ENCODE peak calls at places on chromosome 12, in four cellular contexts. One of them, this sample, is unnamed.

GRCh38 chr12:102622618-102623017 is 142.3 kb upstream of the IGF1 start:
- DNase-seq in CD8-positive, alpha-beta memory T cell: no peak
- DNase-seq in colonic mucosa: no peak
- DNase-seq in effector memory CD4-positive, alpha-beta T cell: no peak
- DNase-seq in this sample: no peak

GRCh38 chr12:103623716-103624115 is 36.6 kb downstream of the STAB2 start:
- DNase-seq in CD8-positive, alpha-beta memory T cell: no peak
- DNase-seq in colonic mucosa: no peak
- DNase-seq in effector memory CD4-positive, alpha-beta T cell: no peak
- DNase-seq in this sample: no peak

GRCh38 chr12:132162508-132163031 is 18.3 kb downstream of the NOC4L start:
- DNase-seq in CD8-positive, alpha-beta memory T cell: peak
- DNase-seq in colonic mucosa: no peak
- DNase-seq in effector memory CD4-positive, alpha-beta T cell: no peak
- DNase-seq in this sample: no peak

GRCh38 chr12:106709068-106709511 is 65.4 kb upstream of the RIC8B start:
- DNase-seq in CD8-positive, alpha-beta memory T cell: no peak
- DNase-seq in colonic mucosa: no peak
- DNase-seq in effector memory CD4-positive, alpha-beta T cell: no peak
- DNase-seq in this sample: no peak

GRCh38 chr12:119014368-119014767 is 33.0 kb downstream of the SRRM4 start:
- DNase-seq in CD8-positive, alpha-beta memory T cell: no peak
- DNase-seq in colonic mucosa: no peak
- DNase-seq in effector memory CD4-positive, alpha-beta T cell: no peak
- DNase-seq in this sample: no peak

GRCh38 chr12:32107376-32108267 is 975 bp downstream of the BICD1 start:
- DNase-seq in CD8-positive, alpha-beta memory T cell: no peak
- DNase-seq in colonic mucosa: peak
- DNase-seq in effector memory CD4-positive, alpha-beta T cell: no peak
- DNase-seq in this sample: peak

GRCh38 chr12:100422646-100423045 is 51.0 kb upstream of the NR1H4 start:
- DNase-seq in CD8-positive, alpha-beta memory T cell: no peak
- DNase-seq in colonic mucosa: no peak
- DNase-seq in effector memory CD4-positive, alpha-beta T cell: no peak
- DNase-seq in this sample: no peak

GRCh38 chr12:52156757-52157565 is 34.9 kb downstream of the KRT80 start:
- DNase-seq in CD8-positive, alpha-beta memory T cell: peak
- DNase-seq in colonic mucosa: peak
- DNase-seq in effector memory CD4-positive, alpha-beta T cell: peak
- DNase-seq in this sample: peak

GRCh38 chr12:4506870-4507269 is 31.8 kb upstream of the RAD51AP1 start:
- DNase-seq in CD8-positive, alpha-beta memory T cell: no peak
- DNase-seq in colonic mucosa: no peak
- DNase-seq in effector memory CD4-positive, alpha-beta T cell: no peak
- DNase-seq in this sample: peak

GRCh38 chr12:94674835-94675234 is 24.5 kb upstream of the TMCC3 start:
- DNase-seq in CD8-positive, alpha-beta memory T cell: no peak
- DNase-seq in colonic mucosa: no peak
- DNase-seq in effector memory CD4-positive, alpha-beta T cell: no peak
- DNase-seq in this sample: no peak

GRCh38 chr12:99706736-99707473 is 59.4 kb downstream of the GARIN6 start:
- DNase-seq in CD8-positive, alpha-beta memory T cell: no peak
- DNase-seq in colonic mucosa: no peak
- DNase-seq in effector memory CD4-positive, alpha-beta T cell: no peak
- DNase-seq in this sample: peak

GRCh38 chr12:121806556-121807308 is 2.9 kb downstream of the SETD1B start:
- DNase-seq in CD8-positive, alpha-beta memory T cell: no peak
- DNase-seq in colonic mucosa: no peak
- DNase-seq in effector memory CD4-positive, alpha-beta T cell: no peak
- DNase-seq in this sample: no peak

GRCh38 chr12:39866135-39866534 is 239.7 kb downstream of the SLC2A13 start:
- DNase-seq in CD8-positive, alpha-beta memory T cell: no peak
- DNase-seq in colonic mucosa: no peak
- DNase-seq in effector memory CD4-positive, alpha-beta T cell: no peak
- DNase-seq in this sample: no peak

GRCh38 chr12:101490286-101490920 is 15.3 kb downstream of the SPIC start:
- DNase-seq in CD8-positive, alpha-beta memory T cell: no peak
- DNase-seq in colonic mucosa: peak
- DNase-seq in effector memory CD4-positive, alpha-beta T cell: no peak
- DNase-seq in this sample: no peak

GRCh38 chr12:76226956-76227355 is 121.3 kb downstream of the BBS10 start:
- DNase-seq in CD8-positive, alpha-beta memory T cell: no peak
- DNase-seq in colonic mucosa: no peak
- DNase-seq in effector memory CD4-positive, alpha-beta T cell: no peak
- DNase-seq in this sample: no peak

GRCh38 chr12:110349521-110350151 is 53.9 kb downstream of the ANAPC7 start:
- DNase-seq in CD8-positive, alpha-beta memory T cell: no peak
- DNase-seq in colonic mucosa: no peak
- DNase-seq in effector memory CD4-positive, alpha-beta T cell: no peak
- DNase-seq in this sample: no peak

GRCh38 chr12:105672576-105672975 is 342.1 kb downstream of the C12orf75 start:
- DNase-seq in CD8-positive, alpha-beta memory T cell: no peak
- DNase-seq in colonic mucosa: peak
- DNase-seq in effector memory CD4-positive, alpha-beta T cell: no peak
- DNase-seq in this sample: no peak

GRCh38 chr12:41096797-41097196 is 91.3 kb upstream of the PDZRN4 start:
- DNase-seq in CD8-positive, alpha-beta memory T cell: no peak
- DNase-seq in colonic mucosa: no peak
- DNase-seq in effector memory CD4-positive, alpha-beta T cell: no peak
- DNase-seq in this sample: no peak

GRCh38 chr12:109553471-109553870 is 19.8 kb downstream of the MMAB start:
- DNase-seq in CD8-positive, alpha-beta memory T cell: no peak
- DNase-seq in colonic mucosa: no peak
- DNase-seq in effector memory CD4-positive, alpha-beta T cell: no peak
- DNase-seq in this sample: no peak

GRCh38 chr12:122064780-122065588 is 13.6 kb upstream of the MLXIP start:
- DNase-seq in CD8-positive, alpha-beta memory T cell: no peak
- DNase-seq in colonic mucosa: peak
- DNase-seq in effector memory CD4-positive, alpha-beta T cell: no peak
- DNase-seq in this sample: no peak

GRCh38 chr12:96399081-96399918 is 939 bp downstream of the CDK17 start:
- DNase-seq in CD8-positive, alpha-beta memory T cell: peak
- DNase-seq in colonic mucosa: peak
- DNase-seq in effector memory CD4-positive, alpha-beta T cell: peak
- DNase-seq in this sample: peak

GRCh38 chr12:122028601-122029560 is 7.2 kb downstream of the BCL7A start:
- DNase-seq in CD8-positive, alpha-beta memory T cell: peak
- DNase-seq in colonic mucosa: no peak
- DNase-seq in effector memory CD4-positive, alpha-beta T cell: no peak
- DNase-seq in this sample: peak

GRCh38 chr12:50541139-50541538 is 36.4 kb downstream of the DIP2B start:
- DNase-seq in CD8-positive, alpha-beta memory T cell: no peak
- DNase-seq in colonic mucosa: no peak
- DNase-seq in effector memory CD4-positive, alpha-beta T cell: no peak
- DNase-seq in this sample: no peak

GRCh38 chr12:50533971-50534370 is 29.2 kb downstream of the DIP2B start:
- DNase-seq in CD8-positive, alpha-beta memory T cell: no peak
- DNase-seq in colonic mucosa: no peak
- DNase-seq in effector memory CD4-positive, alpha-beta T cell: no peak
- DNase-seq in this sample: no peak

GRCh38 chr12:50536831-50537537 is 32.2 kb downstream of the DIP2B start:
- DNase-seq in CD8-positive, alpha-beta memory T cell: no peak
- DNase-seq in colonic mucosa: no peak
- DNase-seq in effector memory CD4-positive, alpha-beta T cell: no peak
- DNase-seq in this sample: no peak

GRCh38 chr12:50537538-50537919 is 32.7 kb downstream of the DIP2B start:
- DNase-seq in CD8-positive, alpha-beta memory T cell: no peak
- DNase-seq in colonic mucosa: no peak
- DNase-seq in effector memory CD4-positive, alpha-beta T cell: no peak
- DNase-seq in this sample: no peak

GRCh38 chr12:50538178-50538577 is 33.4 kb downstream of the DIP2B start:
- DNase-seq in CD8-positive, alpha-beta memory T cell: no peak
- DNase-seq in colonic mucosa: no peak
- DNase-seq in effector memory CD4-positive, alpha-beta T cell: no peak
- DNase-seq in this sample: no peak
- H3K27ac ChIP-seq in CD8-positive, alpha-beta memory T cell: no peak
- H3K27ac ChIP-seq in colonic mucosa: peak
- H3K27ac ChIP-seq in effector memory CD4-positive, alpha-beta T cell: no peak
- H3K27ac ChIP-seq in this sample: no peak

GRCh38 chr12:9961106-9961505 is 10.1 kb upstream of the CLEC12A start:
- DNase-seq in CD8-positive, alpha-beta memory T cell: no peak
- DNase-seq in colonic mucosa: no peak
- DNase-seq in effector memory CD4-positive, alpha-beta T cell: no peak
- DNase-seq in this sample: no peak
- H3K27ac ChIP-seq in CD8-positive, alpha-beta memory T cell: no peak
- H3K27ac ChIP-seq in colonic mucosa: no peak
- H3K27ac ChIP-seq in effector memory CD4-positive, alpha-beta T cell: no peak
- H3K27ac ChIP-seq in this sample: no peak

GRCh38 chr12:70351076-70351475 is 15.0 kb upstream of the KCNMB4 start:
- DNase-seq in CD8-positive, alpha-beta memory T cell: no peak
- DNase-seq in colonic mucosa: no peak
- DNase-seq in effector memory CD4-positive, alpha-beta T cell: no peak
- DNase-seq in this sample: no peak
- H3K27ac ChIP-seq in CD8-positive, alpha-beta memory T cell: no peak
- H3K27ac ChIP-seq in colonic mucosa: no peak
- H3K27ac ChIP-seq in effector memory CD4-positive, alpha-beta T cell: no peak
- H3K27ac ChIP-seq in this sample: no peak

GRCh38 chr12:3380200-3381020 is 110.6 kb upstream of the PRMT8 start:
- DNase-seq in CD8-positive, alpha-beta memory T cell: no peak
- DNase-seq in colonic mucosa: no peak
- DNase-seq in effector memory CD4-positive, alpha-beta T cell: no peak
- DNase-seq in this sample: no peak
- H3K27ac ChIP-seq in CD8-positive, alpha-beta memory T cell: no peak
- H3K27ac ChIP-seq in colonic mucosa: no peak
- H3K27ac ChIP-seq in effector memory CD4-positive, alpha-beta T cell: no peak
- H3K27ac ChIP-seq in this sample: no peak

DNA sequence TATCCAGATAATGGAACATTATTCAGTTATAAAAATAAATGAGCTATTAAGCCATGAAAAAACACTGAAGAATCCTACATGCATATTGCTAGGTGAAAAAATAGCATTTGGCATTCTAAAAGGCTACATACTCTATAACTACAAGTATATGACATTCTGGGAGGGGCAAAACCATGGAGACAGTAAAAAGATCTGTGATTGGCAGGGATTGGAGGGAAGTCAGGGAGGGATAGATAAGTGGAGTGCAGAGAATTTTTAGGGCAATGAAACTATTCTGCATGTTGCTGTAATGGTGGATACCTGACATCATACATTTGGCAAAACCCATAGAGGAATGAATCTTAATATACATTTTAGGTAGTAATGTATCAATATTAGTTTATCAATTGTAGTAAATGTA is 63.1 kb upstream of the SLC38A2 start:
- DNase-seq in CD8-positive, alpha-beta memory T cell: no peak
- DNase-seq in colonic mucosa: no peak
- DNase-seq in effector memory CD4-positive, alpha-beta T cell: no peak
- DNase-seq in this sample: no peak
- H3K27ac ChIP-seq in CD8-positive, alpha-beta memory T cell: no peak
- H3K27ac ChIP-seq in colonic mucosa: no peak
- H3K27ac ChIP-seq in effector memory CD4-positive, alpha-beta T cell: no peak
- H3K27ac ChIP-seq in this sample: no peak

GRCh38 chr12:92404259-92404894 is 258.7 kb upstream of the BTG1 start:
- DNase-seq in CD8-positive, alpha-beta memory T cell: no peak
- DNase-seq in colonic mucosa: no peak
- DNase-seq in effector memory CD4-positive, alpha-beta T cell: no peak
- DNase-seq in this sample: no peak
- H3K27ac ChIP-seq in CD8-positive, alpha-beta memory T cell: peak
- H3K27ac ChIP-seq in colonic mucosa: no peak
- H3K27ac ChIP-seq in effector memory CD4-positive, alpha-beta T cell: peak
- H3K27ac ChIP-seq in this sample: no peak

DNA sequence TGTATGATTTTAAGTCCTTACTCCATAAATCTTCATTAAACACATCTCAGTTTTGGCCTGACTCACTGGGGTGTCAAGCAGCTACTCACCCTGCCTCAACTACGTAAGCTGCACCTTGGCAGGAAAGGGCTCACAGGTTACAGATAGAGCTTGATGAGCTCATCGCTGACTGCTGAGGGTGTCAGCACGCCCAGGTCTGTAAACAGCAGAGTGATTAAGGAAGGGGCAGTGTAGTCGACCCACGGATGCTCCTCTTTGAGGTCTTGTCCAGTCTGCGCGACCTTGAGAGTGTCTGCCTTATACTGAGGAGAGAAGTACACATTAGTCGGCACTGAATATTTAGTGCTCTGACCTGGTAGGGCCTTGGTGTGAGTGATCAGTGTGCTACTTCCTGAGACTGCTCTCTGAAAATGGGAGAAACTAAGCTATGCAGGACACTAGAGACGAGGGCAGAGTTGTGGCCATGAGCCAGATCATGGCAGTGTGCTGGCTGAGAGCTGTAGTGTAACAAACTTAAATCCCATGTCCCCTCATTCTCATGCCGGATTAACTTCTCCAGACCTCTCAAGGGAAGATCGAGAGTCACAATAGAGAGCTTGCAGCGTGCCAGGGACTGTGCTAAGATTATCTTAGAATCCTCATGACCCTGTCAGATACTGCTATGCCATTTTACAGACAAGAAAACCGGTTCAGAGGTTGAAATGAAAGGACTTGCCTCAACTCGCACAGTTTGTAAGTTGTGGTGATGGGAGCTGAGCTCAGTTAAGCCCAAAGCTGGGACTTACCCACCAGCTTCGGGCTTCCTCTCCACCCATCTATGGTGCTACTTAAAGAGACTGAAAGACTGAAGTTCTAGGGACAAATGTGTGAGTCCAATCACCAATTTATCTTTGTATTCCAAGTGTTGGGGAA is 11.6 kb downstream of the EIF2B1 start:
- DNase-seq in CD8-positive, alpha-beta memory T cell: no peak
- DNase-seq in colonic mucosa: no peak
- DNase-seq in effector memory CD4-positive, alpha-beta T cell: no peak
- DNase-seq in this sample: no peak
- H3K27ac ChIP-seq in CD8-positive, alpha-beta memory T cell: no peak
- H3K27ac ChIP-seq in colonic mucosa: no peak
- H3K27ac ChIP-seq in effector memory CD4-positive, alpha-beta T cell: no peak
- H3K27ac ChIP-seq in this sample: no peak